ENCODE peak calls at places on chromosomes 2 and 18, in six cellular contexts. F is H9, B is IMR-90, O is mesendoderm, E is neuronal stem cell, G is mesenchymal stem cell. C is an unnamed sample. For H3K4me1 and H3K79me1, the result is how much of the 10 kb centered on the place peaks cover.

GRCh38 chr2:71465961-71466300 is 12.6 kb downstream of the DYSF start:
- DNase-seq in F (no peak), B (no peak), O (no peak), E (no peak), G (no peak), C (no peak)

GRCh38 chr2:27050996-27051901 is at the start of gene AGBL5:
- DNase-seq in F (peak), B (peak), O (peak), E (peak), G (peak), C (peak)

GRCh38 chr2:109213646-109214417 is 84.8 kb downstream of the SH3RF3 start:
- DNase-seq in F (no peak), B (peak), O (no peak), E (no peak), G (peak), C (no peak)

GRCh38 chr2:238861766-238862315 is 14.0 kb downstream of the TWIST2 start:
- DNase-seq in F (no peak), B (no peak), O (no peak), E (no peak), G (no peak), C (no peak)

GRCh38 chr2:25905126-25905525 is 26.8 kb upstream of the ASXL2 start:
- DNase-seq in F (no peak), B (peak), O (no peak), E (no peak), G (peak), C (no peak)

GRCh38 chr2:235852528-235852920 is 315.7 kb downstream of the GBX2 start:
- DNase-seq in F (no peak), B (no peak), O (peak), E (peak), G (no peak), C (no peak)

GRCh38 chr2:190417045-190417842 is 9.1 kb downstream of the MFSD6 start:
- DNase-seq in F (no peak), B (no peak), O (no peak), E (no peak), G (no peak), C (no peak)

GRCh38 chr2:44974064-44974715 is 32.7 kb downstream of the SIX3 start:
- DNase-seq in F (peak), B (peak), O (peak), E (peak), G (peak), C (peak)

GRCh38 chr18:50280707-50281294 is 522 bp downstream of the MBD1 start:
- DNase-seq in F (no peak), B (no peak), O (no peak), E (no peak), G (no peak), C (no peak)

GRCh38 chr2:35220471-35220870 is 1135.1 kb upstream of the CRIM1 start:
- DNase-seq in F (no peak), B (no peak), O (peak), E (no peak), G (no peak), C (no peak)

GRCh38 chr2:144237845-144238637 is 281.9 kb downstream of the ZEB2 start:
- DNase-seq in F (no peak), B (no peak), O (no peak), E (no peak), G (no peak), C (no peak)

GRCh38 chr2:233044974-233045535 is 12.6 kb downstream of the NEU2 start:
- DNase-seq in F (no peak), B (no peak), O (no peak), E (no peak), G (no peak), C (no peak)

GRCh38 chr2:100959225-100959880 is 42.7 kb upstream of the RPL31 start:
- DNase-seq in F (no peak), B (peak), O (no peak), E (no peak), G (no peak), C (no peak)

GRCh38 chr2:26033270-26033768 is 565 bp upstream of the RAB10 start:
- DNase-seq in F (no peak), B (peak), O (peak), E (peak), G (peak), C (no peak)

GRCh38 chr2:19722486-19723420 is 179.0 kb downstream of the TTC32 start:
- DNase-seq in F (no peak), B (no peak), O (no peak), E (no peak), G (peak), C (no peak)

GRCh38 chr2:215784371-215784783 is 229.0 kb downstream of the MREG start:
- DNase-seq in F (no peak), B (peak), O (no peak), E (no peak), G (peak), C (no peak)

GRCh38 chr2:209864716-209865295 is 93.2 kb downstream of the UNC80 start:
- DNase-seq in F (peak), B (no peak), O (peak), E (no peak), G (no peak), C (peak)

GRCh38 chr2:40106061-40106460 is 327.0 kb upstream of the THUMPD2 start:
- DNase-seq in F (no peak), B (peak), O (no peak), E (no peak), G (no peak), C (no peak)

GRCh38 chr18:26405190-26405781 is 143.1 kb downstream of the KCTD1 start:
- DNase-seq in F (peak), B (peak), O (peak), E (no peak), G (peak), C (no peak)

GRCh38 chr18:63376493-63377053 is 9.6 kb upstream of the KDSR start:
- DNase-seq in F (no peak), B (peak), O (no peak), E (no peak), G (peak), C (no peak)

GRCh38 chr2:203869610-203870042 is 2.1 kb downstream of the CTLA4 start:
- DNase-seq in F (no peak), B (no peak), O (no peak), E (no peak), G (no peak), C (no peak)

GRCh38 chr18:57659463-57660102 is 37.9 kb upstream of the NARS1 start:
- DNase-seq in F (no peak), B (peak), O (no peak), E (no peak), G (peak), C (no peak)

GRCh38 chr2:145339646-145340045 is 819.7 kb upstream of the ZEB2 start:
- DNase-seq in F (no peak), B (no peak), O (no peak), E (no peak), G (no peak), C (no peak)

GRCh38 chr18:12279781-12280531 is 25.8 kb downstream of the CIDEA start:
- DNase-seq in F (no peak), B (no peak), O (no peak), E (no peak), G (no peak), C (no peak)

DNA sequence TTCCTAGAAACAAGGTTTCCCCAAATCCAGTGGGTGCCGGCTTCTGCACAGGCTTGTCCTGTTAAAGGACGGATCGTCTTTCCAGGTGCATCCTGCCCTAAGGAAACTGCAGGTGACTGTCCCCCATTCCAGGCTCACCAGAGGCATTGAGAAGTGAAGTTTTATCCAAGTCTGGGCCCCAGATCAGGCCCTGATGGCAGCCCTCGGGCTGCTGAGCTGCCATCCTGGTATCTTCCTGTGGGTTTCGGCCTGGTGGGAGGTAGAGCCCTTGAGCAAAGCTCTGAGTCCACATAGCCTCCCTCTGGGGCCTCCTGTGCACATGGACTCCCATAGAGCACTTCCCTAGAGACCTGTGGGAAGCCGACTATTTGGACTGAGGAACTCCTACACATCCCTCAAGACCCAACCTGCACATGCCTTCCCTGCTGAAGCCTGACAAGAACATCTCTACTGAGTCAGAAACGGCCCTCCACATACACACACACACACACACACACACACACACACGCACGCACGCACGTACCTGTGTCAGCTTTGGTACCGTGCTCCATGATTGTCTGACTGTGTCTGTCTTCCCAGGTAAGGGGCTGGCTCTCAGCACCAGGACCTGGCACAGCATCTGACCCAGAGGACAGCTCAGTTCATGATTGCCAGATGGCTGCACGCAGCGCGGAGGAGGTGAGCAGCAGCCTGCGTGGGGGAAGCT is 16.4 kb downstream of the TNS1 start:
- DNase-seq in F (no peak), B (no peak), O (no peak), E (no peak), G (no peak), C (no peak)
- H3K4me1 ChIP-seq in F (under half), B (under half), O (under half), E (under half), G (under half), C (under half)

GRCh38 chr18:48792141-48792540 is 158.6 kb downstream of the SMAD7 start:
- DNase-seq in F (no peak), B (no peak), O (no peak), E (no peak), G (no peak), C (no peak)
- H2BK120ac ChIP-seq in F (no peak), B (no peak), O (no peak), E (no peak), G (no peak), C (no peak)

DNA sequence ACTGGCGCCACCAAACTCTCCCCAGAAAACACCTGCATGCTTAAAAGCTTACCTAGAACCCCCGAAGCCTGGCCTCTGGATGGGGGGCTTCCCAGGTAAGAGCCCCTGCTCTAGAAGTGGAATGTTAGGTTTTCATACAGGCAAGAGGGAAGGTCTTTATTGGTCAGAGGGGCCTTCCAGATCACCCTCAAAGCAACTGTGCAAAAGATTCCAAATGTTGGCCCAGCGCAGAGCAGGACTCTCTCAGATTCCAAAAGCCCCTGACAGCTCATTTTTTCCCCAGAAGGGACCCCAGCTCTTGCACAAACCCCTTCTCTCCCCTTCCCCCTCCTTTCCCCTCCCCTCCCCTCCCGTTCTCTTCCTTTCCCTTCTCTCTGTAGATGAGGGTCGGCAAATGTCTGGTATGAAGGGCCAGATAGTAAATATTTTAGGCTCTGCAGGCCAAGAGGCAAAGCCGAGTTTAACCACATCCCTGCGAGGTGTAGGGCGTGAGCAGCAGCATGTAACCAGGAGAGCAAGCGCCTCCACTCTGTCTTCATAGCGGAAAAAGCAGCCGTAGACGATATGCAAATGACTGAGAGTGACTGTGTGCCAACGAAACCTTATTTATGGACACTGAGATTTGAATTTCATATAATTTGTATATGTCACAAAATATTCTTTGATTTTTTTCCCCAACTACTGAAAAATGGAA is 116.9 kb downstream of the SMAD7 start:
- DNase-seq in F (peak), B (peak), O (no peak), E (no peak), G (peak), C (no peak)
- H3K79me1 ChIP-seq in F (under half), B (half or more), O (under half), E (under half), G (under half), C (under half)

GRCh38 chr2:46448111-46448510 is 31.3 kb upstream of the TMEM247 start:
- DNase-seq in F (no peak), B (no peak), O (no peak), E (no peak), G (no peak), C (no peak)

GRCh38 chr2:46449712-46450111 is 29.7 kb upstream of the TMEM247 start:
- DNase-seq in F (no peak), B (no peak), O (no peak), E (no peak), G (no peak), C (no peak)

GRCh38 chr2:46447649-46448048 is 31.7 kb upstream of the TMEM247 start:
- DNase-seq in F (no peak), B (no peak), O (no peak), E (no peak), G (no peak), C (no peak)

GRCh38 chr2:46446871-46447568 is 32.3 kb upstream of the TMEM247 start:
- DNase-seq in F (no peak), B (peak), O (no peak), E (no peak), G (peak), C (no peak)

DNA sequence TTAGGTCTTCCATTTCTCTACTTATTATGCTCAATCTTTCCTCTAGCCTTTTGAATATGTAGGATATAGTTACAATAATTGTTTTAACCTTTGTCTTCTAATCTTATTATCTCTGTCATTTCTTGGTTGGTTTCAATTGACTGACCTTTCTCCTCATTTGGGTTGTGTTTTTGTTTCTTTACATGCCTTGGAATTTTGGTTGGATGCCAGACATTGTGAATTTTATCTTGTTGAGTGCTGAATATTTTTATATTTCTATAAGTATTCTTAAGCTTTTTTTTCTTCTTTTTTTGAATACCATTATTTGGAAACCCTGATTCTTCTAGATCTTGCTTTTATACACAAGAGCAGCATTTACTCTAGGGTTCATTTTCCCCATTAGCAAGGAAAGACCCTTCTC is 30.7 kb upstream of the TMEM247 start:
- DNase-seq in F (no peak), B (no peak), O (no peak), E (no peak), G (no peak), C (no peak)
- H3K4me1 ChIP-seq in F (under half), B (under half), O (under half), E (under half), G (under half), C (under half)

GRCh38 chr2:96946625-96947024 is 39.8 kb downstream of the FAM178B start:
- DNase-seq in F (no peak), B (no peak), O (no peak), E (no peak), G (no peak), C (no peak)
- H2BK120ac ChIP-seq in F (no peak), B (no peak), O (no peak), E (no peak), G (no peak), C (no peak)

DNA sequence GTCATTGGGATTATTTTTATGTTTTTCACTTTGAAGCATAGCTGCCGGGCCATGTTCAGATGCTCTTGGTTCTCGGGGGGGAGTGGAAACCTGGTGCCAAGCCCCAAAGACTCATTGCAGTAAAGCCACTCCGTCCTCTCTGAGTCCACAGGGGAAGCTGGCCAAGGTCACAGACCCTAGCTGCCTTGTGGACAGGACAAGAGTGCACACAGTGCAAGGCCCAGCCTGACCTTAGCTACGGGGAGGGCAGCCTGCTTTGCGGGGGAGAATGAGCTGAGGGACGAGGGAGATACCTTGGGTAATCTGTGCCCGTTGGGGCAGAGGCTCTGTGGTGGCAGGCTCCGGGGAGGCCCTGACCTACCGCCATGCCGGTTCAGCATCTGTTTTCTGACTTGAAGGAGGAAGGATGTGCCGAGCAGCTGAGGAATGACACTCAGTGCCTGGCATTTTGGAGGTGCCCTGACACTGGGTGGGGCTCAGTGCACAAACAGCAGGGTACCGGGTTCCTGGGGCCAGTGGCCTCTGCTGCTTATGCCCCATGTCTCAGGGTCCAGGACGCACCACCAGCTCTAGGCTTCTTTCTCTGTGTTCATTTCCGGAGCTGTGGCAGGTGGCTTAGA is 87.2 kb downstream of the STPG4 start:
- DNase-seq in F (no peak), B (no peak), O (no peak), E (no peak), G (no peak), C (no peak)
- H3K79me1 ChIP-seq in F (under half), B (half or more), O (under half), E (under half), G (under half), C (under half)

DNA sequence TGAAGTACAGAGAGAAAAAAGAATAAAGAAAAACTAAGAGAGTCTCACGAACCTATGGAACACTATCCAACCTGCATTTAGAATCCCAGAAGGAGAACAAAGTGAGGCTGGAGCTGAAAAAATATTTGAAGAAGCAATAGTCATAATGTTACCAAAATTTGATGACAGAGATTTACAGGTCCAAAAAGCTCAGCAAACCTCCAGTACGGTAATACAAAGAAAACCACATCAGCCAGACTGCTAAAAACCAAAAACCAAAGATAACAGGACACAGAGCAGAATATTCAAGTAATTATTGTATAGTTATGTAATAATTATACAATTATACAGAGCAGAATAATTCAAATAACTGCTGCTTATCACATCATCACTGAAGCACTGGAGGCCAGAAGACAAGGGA is 23.7 kb downstream of the ATL2 start:
- DNase-seq in F (no peak), B (no peak), O (no peak), E (no peak), G (no peak), C (no peak)
- H3K4me1 ChIP-seq in F (under half), B (under half), O (under half), E (under half), G (under half), C (under half)

DNA sequence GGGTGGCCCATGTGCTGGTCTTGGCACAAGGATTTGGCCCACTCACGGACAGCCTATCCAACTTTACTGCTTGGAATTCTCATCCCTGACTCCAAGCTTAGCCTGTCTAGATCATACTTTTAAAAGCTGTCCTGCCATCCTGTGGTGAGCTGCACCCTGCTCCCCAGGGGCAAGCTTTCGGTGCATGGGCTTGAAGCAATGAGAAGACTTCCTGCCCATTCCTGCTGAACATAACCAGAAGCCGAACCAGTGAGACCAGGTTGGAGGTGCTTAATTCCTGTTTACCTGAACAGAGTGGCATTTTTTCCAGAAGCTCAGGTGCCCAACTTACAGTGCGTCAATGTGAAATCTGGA is 154.5 kb downstream of the ANTXR1 start:
- DNase-seq in F (no peak), B (no peak), O (no peak), E (no peak), G (no peak), C (no peak)
- H2BK120ac ChIP-seq in F (no peak), B (peak), O (no peak), E (no peak), G (peak), C (no peak)

DNA sequence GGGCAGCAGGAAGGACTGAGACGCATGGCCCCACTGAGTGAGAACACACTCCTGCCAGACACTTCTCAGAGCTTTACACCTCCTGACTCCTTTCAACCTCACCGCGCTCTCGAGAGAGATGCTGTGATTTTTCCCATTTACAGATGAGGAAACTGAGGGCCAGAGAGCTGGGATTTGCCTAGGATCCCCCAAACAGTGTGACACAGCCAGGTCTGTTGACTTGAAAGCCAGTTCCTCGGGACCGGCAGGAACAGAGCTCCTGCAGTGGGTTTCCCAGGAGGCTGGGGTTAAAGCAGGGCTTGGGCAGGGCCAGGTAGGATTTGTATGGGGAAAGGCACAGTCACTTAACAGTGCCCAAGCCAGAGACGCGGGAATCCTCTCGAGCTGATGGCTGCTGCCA is 81.9 kb downstream of the STPG4 start:
- DNase-seq in F (no peak), B (no peak), O (no peak), E (no peak), G (no peak), C (no peak)
- H3K79me1 ChIP-seq in F (under half), B (half or more), O (under half), E (under half), G (under half), C (under half)